ENCODE peak calls at places on chromosome X, in four cellular contexts. R, G, T and N are unnamed samples.
A peak's percentile ranks its signal among the peaks of the same experiment; 100 is the strongest.

GRCh38 chrX:106874075-106874474 is 29.1 kb downstream of the RIPPLY1 start:
- DNase-seq in R (peak; percentile 38), G (no peak), T (no peak), N (peak; percentile 47)

GRCh38 chrX:40423299-40423698 is 157.5 kb upstream of the ATP6AP2 start:
- DNase-seq in R (peak; percentile 38), G (no peak), T (no peak), N (peak; percentile 92)

GRCh38 chrX:69387559-69388487 is 116.3 kb upstream of the NALF2 start:
- DNase-seq in R (no peak), G (no peak), T (peak; percentile 32), N (peak; percentile 84)

GRCh38 chrX:30786374-30786773 is 102.7 kb downstream of the TAB3 start:
- DNase-seq in R (no peak), G (no peak), T (no peak), N (no peak)

GRCh38 chrX:97531824-97532223 is 648.1 kb downstream of the RPA4 start:
- DNase-seq in R (no peak), G (no peak), T (no peak), N (no peak)

GRCh38 chrX:132491191-132491590 is 2.4 kb upstream of the MBNL3 start:
- DNase-seq in R (peak; percentile 89), G (no peak), T (no peak), N (peak; percentile 18)

GRCh38 chrX:5733483-5733882 is 495.2 kb downstream of the NLGN4X start:
- DNase-seq in R (no peak), G (no peak), T (no peak), N (peak; percentile 55)

GRCh38 chrX:40622741-40623536 is at the start of gene MPC1L:
- DNase-seq in R (no peak), G (no peak), T (no peak), N (no peak)

GRCh38 chrX:47629419-47630210 is at the start of gene CFP:
- DNase-seq in R (no peak), G (no peak), T (no peak), N (no peak)

GRCh38 chrX:136260801-136261200 is 9.6 kb upstream of the MAP7D3 start:
- DNase-seq in R (peak; percentile 65), G (peak; percentile 62), T (no peak), N (no peak)

GRCh38 chrX:100946521-100946920 is 17.8 kb upstream of the XKRX start:
- DNase-seq in R (peak; percentile 73), G (no peak), T (no peak), N (no peak)

GRCh38 chrX:43970528-43970927 is 2.7 kb downstream of the NDP start:
- DNase-seq in R (no peak), G (no peak), T (no peak), N (no peak)

GRCh38 chrX:30065226-30065625 is 150.1 kb upstream of the MAGEB2 start:
- DNase-seq in R (no peak), G (no peak), T (no peak), N (no peak)

GRCh38 chrX:110138557-110138956 is 135.6 kb downstream of the TMEM164 start:
- DNase-seq in R (peak; percentile 52), G (no peak), T (no peak), N (no peak)

GRCh38 chrX:24231169-24231568 is 81.6 kb downstream of the ZFX start:
- DNase-seq in R (peak; percentile 37), G (no peak), T (peak; percentile 35), N (peak; percentile 77)
- H3K27ac ChIP-seq in R (no peak overlapping the region), G (no peak overlapping the region), T (no peak overlapping the region), N (no peak overlapping the region)

GRCh38 chrX:74371399-74371798 is 49.9 kb upstream of the SLC16A2 start:
- DNase-seq in R (no peak), G (no peak), T (no peak), N (no peak)

GRCh38 chrX:74372272-74372671 is 49.0 kb upstream of the SLC16A2 start:
- DNase-seq in R (no peak), G (no peak), T (no peak), N (no peak)

GRCh38 chrX:74371823-74372222 is 49.5 kb upstream of the SLC16A2 start:
- DNase-seq in R (no peak), G (no peak), T (no peak), N (no peak)

GRCh38 chrX:74369666-74370065 is 51.6 kb upstream of the SLC16A2 start:
- DNase-seq in R (no peak), G (no peak), T (no peak), N (no peak)

DNA sequence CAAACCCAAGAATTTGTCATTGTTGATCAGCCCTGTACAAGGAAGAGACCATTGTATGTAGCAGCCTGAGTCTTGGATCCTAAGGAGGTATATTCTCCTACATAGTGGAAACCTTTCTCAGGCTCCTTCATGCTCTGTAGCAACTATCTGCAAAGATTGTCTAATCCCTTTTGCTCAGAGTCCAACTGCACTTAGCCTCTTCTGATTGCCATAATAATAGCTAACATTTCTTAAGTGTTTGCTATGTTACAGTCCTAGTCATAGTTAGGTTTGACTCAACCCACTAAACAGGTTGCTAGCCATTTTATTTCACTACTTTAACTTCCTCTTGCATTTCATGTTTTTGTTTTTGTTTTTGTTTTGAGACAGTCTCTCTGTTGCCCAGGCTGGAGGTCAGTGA is 50.8 kb upstream of the SLC16A2 start:
- DNase-seq in R (no peak), G (no peak), T (no peak), N (no peak)
- H3K27ac ChIP-seq in R (no peak overlapping the region), G (no peak overlapping the region), T (no peak overlapping the region), N (no peak overlapping the region)

DNA sequence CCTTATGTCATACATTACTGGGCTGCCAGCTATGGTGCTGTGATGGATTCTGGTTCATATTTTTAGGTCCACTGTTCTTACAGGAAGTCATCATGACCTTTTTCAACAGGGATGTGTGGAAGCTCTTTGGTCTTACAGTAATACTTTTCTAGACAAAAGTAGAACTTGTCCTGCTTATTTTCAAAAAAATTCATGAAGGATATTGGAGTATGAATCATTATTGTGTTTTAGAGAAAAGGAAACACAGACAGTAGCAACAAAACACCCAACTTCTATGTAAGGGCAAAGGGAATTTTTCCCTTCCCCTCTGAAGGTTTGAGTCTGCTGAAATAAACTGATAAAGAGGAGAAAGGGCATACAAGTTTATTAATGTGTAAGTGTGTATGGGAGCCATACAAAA is 54.7 kb upstream of the FAM9C start:
- DNase-seq in R (no peak), G (no peak), T (no peak), N (no peak)
- H3K27ac ChIP-seq in R (peak overlapping the region; percentile 96), G (no peak overlapping the region), T (peak overlapping the region; percentile 45), N (no peak overlapping the region)

GRCh38 chrX:13716905-13717304 is 17.5 kb downstream of the TRAPPC2 start:
- DNase-seq in R (no peak), G (no peak), T (no peak), N (no peak)

GRCh38 chrX:13721371-13721770 is 13.0 kb downstream of the TRAPPC2 start:
- DNase-seq in R (no peak), G (no peak), T (no peak), N (no peak)

GRCh38 chrX:13717697-13718483 is 16.5 kb downstream of the TRAPPC2 start:
- DNase-seq in R (no peak), G (peak; percentile 53), T (peak; percentile 8), N (no peak)

GRCh38 chrX:13719192-13719856 is 15.1 kb downstream of the TRAPPC2 start:
- DNase-seq in R (no peak), G (no peak), T (no peak), N (no peak)

DNA sequence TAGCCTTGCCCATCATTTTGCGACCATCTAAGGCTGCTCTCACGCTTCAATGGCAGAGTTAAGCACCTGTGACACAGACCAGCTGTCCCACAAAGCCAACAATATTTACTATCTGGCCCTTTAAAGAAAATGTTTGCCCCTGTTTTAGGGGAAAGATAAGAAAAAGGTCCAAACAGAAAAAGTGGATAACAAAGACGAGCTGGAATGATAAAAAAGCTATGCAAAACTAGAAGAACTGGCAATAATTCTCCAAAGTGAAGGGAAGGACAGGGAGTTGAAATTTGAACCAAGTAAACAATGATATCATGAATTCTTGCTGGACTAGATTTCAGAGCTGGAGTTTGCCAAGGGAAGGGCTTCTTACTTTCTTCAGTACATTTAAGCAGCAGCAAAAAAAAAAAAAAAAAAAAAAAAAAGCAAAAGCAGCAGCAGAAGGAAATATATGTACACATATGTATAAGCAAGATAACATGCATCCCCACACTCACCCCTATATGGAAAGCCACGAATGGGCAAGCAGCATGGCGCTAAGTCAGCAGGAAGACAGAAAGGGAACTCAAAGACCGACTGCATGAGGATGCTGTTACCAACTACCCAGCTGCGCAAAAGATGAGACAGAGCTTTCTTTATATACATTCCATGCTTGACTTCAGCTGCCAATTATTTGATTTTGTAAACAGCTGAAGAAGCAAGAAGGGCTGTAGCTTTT is 12.4 kb downstream of the TRAPPC2 start:
- DNase-seq in R (peak; percentile 85), G (no peak), T (no peak), N (no peak)
- H3K27ac ChIP-seq in R (peak overlapping the region; percentile 46), G (no peak overlapping the region), T (no peak overlapping the region), N (no peak overlapping the region)

GRCh38 chrX:149495573-149496071 is 9.5 kb downstream of the IDS start:
- DNase-seq in R (peak; percentile 96), G (no peak), T (no peak), N (peak; percentile 4)
- H3K27ac ChIP-seq in R (peak overlapping the region; percentile 86), G (no peak overlapping the region), T (no peak overlapping the region), N (no peak overlapping the region)

GRCh38 chrX:7198499-7198898 is 50.5 kb upstream of the PUDP start:
- DNase-seq in R (no peak), G (no peak), T (no peak), N (no peak)
- H3K27ac ChIP-seq in R (no peak overlapping the region), G (no peak overlapping the region), T (no peak overlapping the region), N (no peak overlapping the region)

GRCh38 chrX:118975831-118976598 is 1.6 kb downstream of the LONRF3 start:
- DNase-seq in R (peak; percentile 86), G (peak; percentile 85), T (peak; percentile 58), N (peak; percentile 10)
- H3K27ac ChIP-seq in R (peak overlapping the region; percentile 95), G (peak overlapping the region; percentile 79), T (peak overlapping the region; percentile 66), N (no peak overlapping the region)